ENCODE peak calls at places on chromosomes 3 and 15, in six cellular contexts. One of them, this sample, is unnamed. For H3K4me1, the result is how much of the 10 kb centered on the place peaks cover.

GRCh38 chr3:30681276-30682211 is 75.1 kb downstream of the TGFBR2 start:
- DNase-seq in ascending aorta: no peak
- DNase-seq in right cardiac atrium: peak
- DNase-seq in thyroid gland: peak
- DNase-seq in body of pancreas: no peak
- DNase-seq in stomach: no peak
- DNase-seq in this sample: peak

GRCh38 chr3:38645076-38645475 is 4.4 kb downstream of the SCN5A start:
- DNase-seq in ascending aorta: peak
- DNase-seq in right cardiac atrium: no peak
- DNase-seq in thyroid gland: no peak
- DNase-seq in body of pancreas: no peak
- DNase-seq in stomach: no peak
- DNase-seq in this sample: no peak

GRCh38 chr15:48643236-48643635 is 2.3 kb downstream of the FBN1 start:
- DNase-seq in ascending aorta: no peak
- DNase-seq in right cardiac atrium: no peak
- DNase-seq in thyroid gland: no peak
- DNase-seq in body of pancreas: no peak
- DNase-seq in stomach: no peak
- DNase-seq in this sample: no peak

GRCh38 chr3:131856171-131856570 is 178.6 kb downstream of the CPNE4 start:
- DNase-seq in ascending aorta: no peak
- DNase-seq in right cardiac atrium: no peak
- DNase-seq in thyroid gland: no peak
- DNase-seq in body of pancreas: no peak
- DNase-seq in stomach: no peak
- DNase-seq in this sample: no peak

GRCh38 chr3:195763248-195763830 is 42.6 kb downstream of the MUC20 start:
- DNase-seq in ascending aorta: no peak
- DNase-seq in right cardiac atrium: no peak
- DNase-seq in thyroid gland: no peak
- DNase-seq in body of pancreas: no peak
- DNase-seq in stomach: no peak
- DNase-seq in this sample: no peak

GRCh38 chr15:67820992-67821783 is 4.1 kb upstream of the SKOR1 start:
- DNase-seq in ascending aorta: no peak
- DNase-seq in right cardiac atrium: peak
- DNase-seq in thyroid gland: peak
- DNase-seq in body of pancreas: peak
- DNase-seq in stomach: peak
- DNase-seq in this sample: peak

GRCh38 chr3:46883252-46884185 is 6.0 kb downstream of the PTH1R start:
- DNase-seq in ascending aorta: no peak
- DNase-seq in right cardiac atrium: peak
- DNase-seq in thyroid gland: no peak
- DNase-seq in body of pancreas: no peak
- DNase-seq in stomach: no peak
- DNase-seq in this sample: no peak

GRCh38 chr15:59622289-59622688 is 10.7 kb downstream of the GCNT3 start:
- DNase-seq in ascending aorta: no peak
- DNase-seq in right cardiac atrium: peak
- DNase-seq in thyroid gland: peak
- DNase-seq in body of pancreas: peak
- DNase-seq in stomach: peak
- DNase-seq in this sample: no peak

GRCh38 chr3:24155291-24155690 is 210.2 kb downstream of the NR1D2 start:
- DNase-seq in ascending aorta: no peak
- DNase-seq in right cardiac atrium: no peak
- DNase-seq in thyroid gland: no peak
- DNase-seq in body of pancreas: no peak
- DNase-seq in stomach: no peak
- DNase-seq in this sample: no peak

GRCh38 chr3:10594915-10595314 is 89.5 kb upstream of the ATP2B2 start:
- DNase-seq in ascending aorta: no peak
- DNase-seq in right cardiac atrium: no peak
- DNase-seq in thyroid gland: peak
- DNase-seq in body of pancreas: peak
- DNase-seq in stomach: no peak
- DNase-seq in this sample: no peak

GRCh38 chr3:151404316-151404715 is 19.8 kb upstream of the P2RY12 start:
- DNase-seq in ascending aorta: no peak
- DNase-seq in right cardiac atrium: no peak
- DNase-seq in thyroid gland: no peak
- DNase-seq in body of pancreas: no peak
- DNase-seq in stomach: no peak
- DNase-seq in this sample: no peak

GRCh38 chr15:68352401-68353062 is 75.0 kb downstream of the FEM1B start:
- DNase-seq in ascending aorta: peak
- DNase-seq in right cardiac atrium: no peak
- DNase-seq in thyroid gland: peak
- DNase-seq in body of pancreas: no peak
- DNase-seq in stomach: no peak
- DNase-seq in this sample: no peak

GRCh38 chr3:30631237-30631961 is 25.0 kb downstream of the TGFBR2 start:
- DNase-seq in ascending aorta: no peak
- DNase-seq in right cardiac atrium: no peak
- DNase-seq in thyroid gland: no peak
- DNase-seq in body of pancreas: no peak
- DNase-seq in stomach: no peak
- DNase-seq in this sample: no peak

GRCh38 chr15:82315519-82316246 is 33.6 kb downstream of the GOLGA6L10 start:
- DNase-seq in ascending aorta: no peak
- DNase-seq in right cardiac atrium: peak
- DNase-seq in thyroid gland: no peak
- DNase-seq in body of pancreas: no peak
- DNase-seq in stomach: no peak
- DNase-seq in this sample: peak

GRCh38 chr3:141302364-141303141 is 65.8 kb upstream of the ZBTB38 start:
- DNase-seq in ascending aorta: no peak
- DNase-seq in right cardiac atrium: peak
- DNase-seq in thyroid gland: no peak
- DNase-seq in body of pancreas: no peak
- DNase-seq in stomach: no peak
- DNase-seq in this sample: no peak

GRCh38 chr15:70098461-70099166 is 897 bp upstream of the TLE3 start:
- DNase-seq in ascending aorta: peak
- DNase-seq in right cardiac atrium: no peak
- DNase-seq in thyroid gland: peak
- DNase-seq in body of pancreas: peak
- DNase-seq in stomach: peak
- DNase-seq in this sample: no peak

GRCh38 chr15:71261418-71261817 is 146.1 kb downstream of the THSD4 start:
- DNase-seq in ascending aorta: no peak
- DNase-seq in right cardiac atrium: no peak
- DNase-seq in thyroid gland: no peak
- DNase-seq in body of pancreas: no peak
- DNase-seq in stomach: no peak
- DNase-seq in this sample: no peak

GRCh38 chr3:196559826-196560225 is 8.5 kb downstream of the WDR53 start:
- DNase-seq in ascending aorta: no peak
- DNase-seq in right cardiac atrium: no peak
- DNase-seq in thyroid gland: no peak
- DNase-seq in body of pancreas: no peak
- DNase-seq in stomach: no peak
- DNase-seq in this sample: no peak

GRCh38 chr3:109825971-109826810 is 488.8 kb upstream of the DPPA4 start:
- DNase-seq in ascending aorta: no peak
- DNase-seq in right cardiac atrium: no peak
- DNase-seq in thyroid gland: no peak
- DNase-seq in body of pancreas: no peak
- DNase-seq in stomach: no peak
- DNase-seq in this sample: no peak

GRCh38 chr15:67248106-67248505 is 6.4 kb downstream of the AAGAB start:
- DNase-seq in ascending aorta: no peak
- DNase-seq in right cardiac atrium: no peak
- DNase-seq in thyroid gland: no peak
- DNase-seq in body of pancreas: no peak
- DNase-seq in stomach: no peak
- DNase-seq in this sample: no peak

GRCh38 chr15:70474367-70474681 is 289.0 kb downstream of the UACA start:
- DNase-seq in ascending aorta: no peak
- DNase-seq in right cardiac atrium: peak
- DNase-seq in thyroid gland: no peak
- DNase-seq in body of pancreas: no peak
- DNase-seq in stomach: no peak
- DNase-seq in this sample: peak

GRCh38 chr3:186511245-186511644 is 32.9 kb downstream of the CRYGS start:
- DNase-seq in ascending aorta: no peak
- DNase-seq in right cardiac atrium: no peak
- DNase-seq in thyroid gland: no peak
- DNase-seq in body of pancreas: no peak
- DNase-seq in stomach: no peak
- DNase-seq in this sample: no peak

GRCh38 chr15:37873336-37873735 is 61.1 kb upstream of the TMCO5A start:
- DNase-seq in ascending aorta: no peak
- DNase-seq in right cardiac atrium: no peak
- DNase-seq in thyroid gland: no peak
- DNase-seq in body of pancreas: no peak
- DNase-seq in stomach: no peak
- DNase-seq in this sample: no peak
- H3K27ac ChIP-seq in ascending aorta: no peak
- H3K27ac ChIP-seq in right cardiac atrium: no peak
- H3K27ac ChIP-seq in thyroid gland: no peak
- H3K27ac ChIP-seq in body of pancreas: no peak
- H3K27ac ChIP-seq in stomach: no peak
- H3K27ac ChIP-seq in this sample: no peak

GRCh38 chr15:41945221-41945620 is 27.1 kb downstream of the EHD4 start:
- DNase-seq in ascending aorta: no peak
- DNase-seq in right cardiac atrium: no peak
- DNase-seq in thyroid gland: no peak
- DNase-seq in body of pancreas: no peak
- DNase-seq in stomach: no peak
- DNase-seq in this sample: no peak
- H3K4me1 ChIP-seq in ascending aorta: under half
- H3K4me1 ChIP-seq in right cardiac atrium: under half
- H3K4me1 ChIP-seq in thyroid gland: under half
- H3K4me1 ChIP-seq in body of pancreas: under half
- H3K4me1 ChIP-seq in stomach: half or more
- H3K4me1 ChIP-seq in this sample: half or more

GRCh38 chr3:149314807-149315578 is 18.4 kb downstream of the TM4SF18 start:
- DNase-seq in ascending aorta: no peak
- DNase-seq in right cardiac atrium: no peak
- DNase-seq in thyroid gland: no peak
- DNase-seq in body of pancreas: no peak
- DNase-seq in stomach: no peak
- DNase-seq in this sample: no peak
- H3K27ac ChIP-seq in ascending aorta: no peak
- H3K27ac ChIP-seq in right cardiac atrium: no peak
- H3K27ac ChIP-seq in thyroid gland: no peak
- H3K27ac ChIP-seq in body of pancreas: no peak
- H3K27ac ChIP-seq in stomach: peak
- H3K27ac ChIP-seq in this sample: no peak

DNA sequence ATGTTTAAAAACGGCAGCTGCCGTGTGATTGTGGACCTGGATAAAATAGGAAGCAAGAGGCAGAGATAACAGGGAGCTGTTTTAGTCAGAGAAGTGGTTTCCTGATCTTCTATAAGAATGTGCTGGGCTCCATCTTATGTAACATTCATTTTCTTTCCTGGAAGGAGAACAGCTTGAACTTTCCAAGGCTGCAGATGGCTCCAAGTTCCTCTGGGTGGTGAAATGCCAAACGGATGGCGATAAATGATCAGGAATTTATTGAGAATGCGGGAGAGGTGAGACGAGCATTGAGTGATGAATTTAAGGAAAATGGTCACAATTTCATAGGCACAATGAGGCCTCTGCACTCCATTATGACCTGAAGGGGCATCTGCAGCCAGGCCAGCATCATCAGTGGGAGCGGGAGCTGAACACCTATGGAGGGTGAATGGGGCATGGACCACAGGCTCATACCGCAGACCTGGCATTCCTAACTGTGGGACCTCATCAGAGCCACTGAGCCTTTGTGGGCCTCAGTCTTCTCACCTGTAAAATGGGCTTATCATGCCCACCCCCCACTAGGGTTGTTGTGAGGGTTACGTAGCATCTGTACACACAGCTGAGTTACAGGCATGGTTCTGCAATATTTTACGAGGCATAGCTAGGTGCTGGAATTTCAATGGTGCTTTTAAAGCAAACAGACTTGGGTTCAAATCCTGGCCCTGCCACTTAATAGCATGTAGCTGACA is 17.1 kb downstream of the MGLL start:
- DNase-seq in ascending aorta: peak
- DNase-seq in right cardiac atrium: no peak
- DNase-seq in thyroid gland: no peak
- DNase-seq in body of pancreas: no peak
- DNase-seq in stomach: no peak
- DNase-seq in this sample: no peak
- H3K4me1 ChIP-seq in ascending aorta: under half
- H3K4me1 ChIP-seq in right cardiac atrium: under half
- H3K4me1 ChIP-seq in thyroid gland: under half
- H3K4me1 ChIP-seq in body of pancreas: under half
- H3K4me1 ChIP-seq in stomach: under half
- H3K4me1 ChIP-seq in this sample: half or more

GRCh38 chr3:169477790-169478189 is 185.7 kb downstream of the MECOM start:
- DNase-seq in ascending aorta: no peak
- DNase-seq in right cardiac atrium: no peak
- DNase-seq in thyroid gland: no peak
- DNase-seq in body of pancreas: no peak
- DNase-seq in stomach: no peak
- DNase-seq in this sample: no peak

GRCh38 chr3:169476289-169476688 is 187.2 kb downstream of the MECOM start:
- DNase-seq in ascending aorta: no peak
- DNase-seq in right cardiac atrium: no peak
- DNase-seq in thyroid gland: no peak
- DNase-seq in body of pancreas: no peak
- DNase-seq in stomach: no peak
- DNase-seq in this sample: no peak

GRCh38 chr3:169467703-169468102 is 195.8 kb downstream of the MECOM start:
- DNase-seq in ascending aorta: no peak
- DNase-seq in right cardiac atrium: no peak
- DNase-seq in thyroid gland: no peak
- DNase-seq in body of pancreas: no peak
- DNase-seq in stomach: no peak
- DNase-seq in this sample: no peak

GRCh38 chr3:169466990-169467389 is 196.5 kb downstream of the MECOM start:
- DNase-seq in ascending aorta: no peak
- DNase-seq in right cardiac atrium: no peak
- DNase-seq in thyroid gland: no peak
- DNase-seq in body of pancreas: no peak
- DNase-seq in stomach: no peak
- DNase-seq in this sample: no peak

GRCh38 chr3:169472259-169472900 is 191.1 kb downstream of the MECOM start:
- DNase-seq in ascending aorta: no peak
- DNase-seq in right cardiac atrium: no peak
- DNase-seq in thyroid gland: no peak
- DNase-seq in body of pancreas: no peak
- DNase-seq in stomach: no peak
- DNase-seq in this sample: no peak
- H3K27ac ChIP-seq in ascending aorta: no peak
- H3K27ac ChIP-seq in right cardiac atrium: no peak
- H3K27ac ChIP-seq in thyroid gland: no peak
- H3K27ac ChIP-seq in body of pancreas: no peak
- H3K27ac ChIP-seq in stomach: no peak
- H3K27ac ChIP-seq in this sample: no peak